ENCODE peak calls at places on chromosomes 5 and 9, in eight cellular contexts. E is sigmoid colon, L is mammary epithelial cell, B is lung, Y is HCT116, O is heart left ventricle, T is heart right ventricle, C is PC-3. Q is an unnamed sample.

GRCh38 chr5:149962040-149962439 is 1.5 kb downstream of the SLC26A2 start:
- DNase-seq in O (no peak), T (no peak), E (no peak), Y (no peak), C (peak; percentile 84), L (peak; percentile 50), B (no peak), Q (no peak)

GRCh38 chr9:126619336-126619919 is 5.7 kb downstream of the LMX1B start:
- DNase-seq in B (no peak), L (peak; percentile 40), Y (no peak), E (no peak), T (no peak), C (no peak), O (no peak), Q (no peak)

GRCh38 chr5:135100431-135100830 is 66.4 kb upstream of the PITX1 start:
- DNase-seq in C (no peak), E (no peak), Y (no peak), T (no peak), O (no peak), L (no peak), B (no peak), Q (no peak)

GRCh38 chr5:131328536-131329186 is 64.8 kb downstream of the CDC42SE2 start:
- DNase-seq in C (peak; percentile 84), O (no peak), T (no peak), L (peak; percentile 70), B (no peak), E (no peak), Y (peak; percentile 51), Q (no peak)

GRCh38 chr9:125203259-125203658 is 2.9 kb downstream of the RABEPK start:
- DNase-seq in Y (no peak), E (no peak), B (no peak), O (no peak), C (no peak), L (no peak), T (no peak), Q (no peak)

GRCh38 chr9:70006299-70006698 is 37.3 kb upstream of the MAMDC2 start:
- DNase-seq in Y (no peak), B (peak; percentile 36), O (no peak), T (no peak), C (no peak), E (no peak), L (no peak), Q (no peak)

GRCh38 chr9:129058965-129059795 is 21.7 kb upstream of the DOLPP1 start:
- DNase-seq in L (no peak), Y (no peak), C (peak; percentile 52), B (no peak), O (no peak), T (no peak), E (no peak), Q (no peak)

GRCh38 chr5:127875235-127876021 is 172.2 kb downstream of the CCDC192 start:
- DNase-seq in B (no peak), L (peak; percentile 51), O (peak; percentile 79), T (peak; percentile 53), C (peak; percentile 78), E (no peak), Y (peak; percentile 65), Q (no peak)

GRCh38 chr5:22649076-22649475 is 204.1 kb downstream of the CDH12 start:
- DNase-seq in B (no peak), Y (no peak), C (peak; percentile 85), E (no peak), L (peak; percentile 92), O (no peak), T (no peak), Q (no peak)

GRCh38 chr9:133425049-133425632 is 3.0 kb downstream of the ADAMTS13 start:
- DNase-seq in B (no peak), O (no peak), C (no peak), Y (no peak), E (no peak), T (no peak), L (no peak), Q (no peak)

GRCh38 chr5:8857051-8857450 is 688.8 kb downstream of the SEMA5A start:
- DNase-seq in E (no peak), Y (no peak), L (no peak), O (no peak), T (no peak), B (no peak), C (no peak), Q (no peak)

GRCh38 chr5:56638061-56638621 is 177.2 kb upstream of the MAP3K1 start:
- DNase-seq in E (no peak), L (peak; percentile 41), Y (no peak), B (no peak), T (no peak), C (no peak), O (no peak), Q (no peak)

GRCh38 chr5:73405691-73406090 is 42.9 kb downstream of the FOXD1 start:
- DNase-seq in O (no peak), E (no peak), C (no peak), Y (no peak), T (no peak), B (no peak), L (no peak), Q (no peak)

GRCh38 chr5:104179057-104179456 is 616.5 kb upstream of the NUDT12 start:
- DNase-seq in T (peak; percentile 15), O (no peak), B (no peak), L (peak; percentile 42), Y (peak; percentile 68), E (no peak), C (peak; percentile 91), Q (no peak)

GRCh38 chr9:124290053-124290581 is 32.4 kb downstream of the NEK6 start:
- DNase-seq in Y (no peak), O (no peak), B (no peak), E (no peak), L (no peak), T (no peak), C (no peak), Q (no peak)

DNA sequence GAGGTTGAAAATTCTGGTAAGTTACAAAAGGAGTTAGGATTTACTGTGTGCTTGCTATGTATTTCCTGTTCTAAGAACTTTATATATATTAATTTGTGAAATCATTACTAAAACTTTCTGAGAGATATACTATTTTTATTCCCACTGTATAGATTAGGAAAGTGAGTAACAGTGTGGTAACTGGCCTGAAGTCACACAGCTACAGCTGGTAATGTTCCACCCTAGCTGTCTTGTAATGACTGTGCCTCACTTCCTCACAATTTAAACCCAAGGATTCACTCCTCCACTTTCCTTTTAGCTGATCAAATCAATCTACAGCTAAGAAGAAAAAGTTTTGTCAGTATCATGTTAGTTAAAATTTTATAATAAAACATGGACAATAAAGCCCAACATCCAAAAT is 278.8 kb downstream of the GAS1 start:
- DNase-seq in E (no peak), L (no peak), Y (no peak), B (no peak), T (no peak), O (no peak), C (no peak), Q (no peak)
- H3K4me1 ChIP-seq in E (no peaks in the 10 kb centered on the region), L (peaks cover 11% of the 10 kb centered on the region), Y (no peaks in the 10 kb centered on the region), B (no peaks in the 10 kb centered on the region), T (no peaks in the 10 kb centered on the region), O (no peaks in the 10 kb centered on the region), C (no peaks in the 10 kb centered on the region), Q (no peaks in the 10 kb centered on the region)

GRCh38 chr5:132648355-132648754 is 9.6 kb upstream of the IL13 start:
- DNase-seq in B (no peak), E (no peak), Y (no peak), L (no peak), O (no peak), T (no peak), C (no peak), Q (no peak)
- TF ChIP-seq CTCF in B (no peak), E (no peak), Y (no peak), L (no peak), O (no peak), T (no peak), C (no peak), Q (no peak)

GRCh38 chr5:110824936-110825441 is 86.2 kb downstream of the SLC25A46 start:
- DNase-seq in E (no peak), C (no peak), O (no peak), Y (no peak), L (no peak), B (no peak), T (no peak), Q (no peak)
- H3K9me3 ChIP-seq in E (no peaks in the 10 kb centered on the region), C (peaks cover 16% of the 10 kb centered on the region), O (peaks cover 18% of the 10 kb centered on the region), Y (no peaks in the 10 kb centered on the region), L (peaks cover 10% of the 10 kb centered on the region), B (peaks cover 5% of the 10 kb centered on the region), T (peaks cover 39% of the 10 kb centered on the region), Q (peaks cover 60% of the 10 kb centered on the region)

DNA sequence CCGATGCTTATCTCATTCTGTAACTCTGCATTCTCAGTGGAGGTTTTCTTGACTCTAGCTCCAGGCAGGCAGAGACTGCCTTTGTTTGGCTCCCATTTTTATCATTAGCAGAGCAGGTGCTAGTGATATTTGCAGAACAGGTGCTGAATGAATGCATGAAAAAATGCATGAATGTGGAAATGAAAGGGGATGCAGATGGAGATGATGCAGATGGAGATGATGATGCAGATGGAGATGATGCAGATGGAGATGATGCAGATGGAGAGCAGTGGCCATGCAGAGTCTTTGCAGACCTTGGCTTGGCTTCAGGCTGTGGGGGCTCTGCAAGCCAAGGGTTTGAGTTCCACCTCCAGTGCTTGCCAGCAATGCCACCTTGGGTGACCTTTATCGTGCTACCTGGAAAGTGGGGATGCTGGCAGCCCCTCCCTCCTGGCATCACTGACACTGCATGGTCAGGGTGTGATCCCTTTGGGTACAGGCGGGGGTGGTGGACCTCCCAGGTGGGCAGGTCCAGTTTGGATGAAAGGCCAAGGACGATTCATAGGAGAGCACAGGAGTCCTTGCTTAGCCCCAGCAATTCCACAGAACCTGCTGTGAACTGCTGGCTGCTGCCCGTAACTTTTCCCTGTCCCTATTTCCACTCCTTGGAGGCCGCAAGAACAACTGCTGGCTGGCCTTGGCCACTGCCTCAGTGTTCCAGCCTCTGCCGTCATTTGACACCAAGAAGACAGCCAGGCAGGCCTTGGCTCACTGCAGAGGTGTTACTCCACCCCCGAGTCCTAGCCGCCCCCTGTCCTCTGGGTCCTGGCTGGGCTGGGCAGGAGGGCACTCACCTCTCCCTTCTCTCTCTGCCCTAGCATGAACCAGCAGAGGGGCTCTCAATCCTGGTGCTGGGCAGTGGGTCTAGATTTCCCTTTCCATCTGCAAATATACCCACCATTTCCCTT is 33.0 kb downstream of the ERGIC1 start:
- DNase-seq in T (peak; percentile 64), E (peak; percentile 96), B (no peak), O (peak; percentile 91), Y (no peak), C (no peak), L (no peak), Q (no peak)
- H3K4me1 ChIP-seq in T (peaks cover 86% of the 10 kb centered on the region), E (no peaks in the 10 kb centered on the region), B (peaks cover 45% of the 10 kb centered on the region), O (peaks cover 71% of the 10 kb centered on the region), Y (peaks cover 45% of the 10 kb centered on the region), C (peaks cover 53% of the 10 kb centered on the region), L (peaks cover 50% of the 10 kb centered on the region), Q (peaks cover 3% of the 10 kb centered on the region)

GRCh38 chr5:109725135-109725534 is 35.4 kb downstream of the MAN2A1 start:
- DNase-seq in L (no peak), T (no peak), E (no peak), O (no peak), B (no peak), Y (no peak), C (no peak), Q (no peak)
- TF ChIP-seq CTCF in L (no peak), T (no peak), E (no peak), O (no peak), B (no peak), Y (no peak), C (no peak), Q (no peak)

GRCh38 chr5:125439243-125439642 is 692.8 kb upstream of the ZNF608 start:
- DNase-seq in T (no peak), O (no peak), C (no peak), L (no peak), E (no peak), B (no peak), Y (no peak), Q (no peak)

GRCh38 chr5:125440905-125441304 is 694.5 kb upstream of the ZNF608 start:
- DNase-seq in C (no peak), L (no peak), T (no peak), E (no peak), O (no peak), B (no peak), Y (no peak), Q (no peak)
- H3K9me3 ChIP-seq in C (no peaks in the 10 kb centered on the region), L (peaks cover 2% of the 10 kb centered on the region), T (peaks cover 47% of the 10 kb centered on the region), E (no peaks in the 10 kb centered on the region), O (peaks cover 27% of the 10 kb centered on the region), B (no peaks in the 10 kb centered on the region), Y (no peaks in the 10 kb centered on the region), Q (no peaks in the 10 kb centered on the region)

Q was measured in mucosa of descending colon.